ENCODE peak calls at places on chromosomes 1 and 21, in four cellular contexts. O, J, C and R are unnamed samples.

GRCh38 chr1:178057863-178058576 is 35.9 kb upstream of the RASAL2 start:
- DNase-seq in J (peak), O (peak), C (no peak), R (no peak)

GRCh38 chr1:107739183-107739582 is 225.8 kb downstream of the VAV3 start:
- DNase-seq in J (no peak), O (no peak), C (no peak), R (no peak)

GRCh38 chr1:230849451-230850194 is 18.7 kb downstream of the C1orf198 start:
- DNase-seq in C (no peak), O (peak), J (peak), R (no peak)

GRCh38 chr1:41980872-41981653 is 62.3 kb upstream of the HIVEP3 start:
- DNase-seq in J (no peak), C (no peak), O (no peak), R (no peak)

GRCh38 chr1:210438928-210439841 is 110.5 kb downstream of the HHAT start:
- DNase-seq in O (peak), C (no peak), J (no peak), R (no peak)

GRCh38 chr21:46294647-46295176 is 8.6 kb downstream of the YBEY start:
- DNase-seq in O (peak), J (peak), C (no peak), R (no peak)

GRCh38 chr1:153389978-153390879 is 644 bp downstream of the S100A8 start:
- DNase-seq in C (peak), O (no peak), J (no peak), R (no peak)

GRCh38 chr1:9651565-9652378 is at the start of gene PIK3CD:
- DNase-seq in C (peak), J (peak), O (peak), R (no peak)

GRCh38 chr1:42419449-42419848 is 36.4 kb downstream of the ZMYND12 start:
- DNase-seq in C (peak), J (peak), O (no peak), R (no peak)

GRCh38 chr1:214698589-214698988 is 95.6 kb downstream of the CENPF start:
- DNase-seq in J (no peak), C (no peak), O (peak), R (no peak)

GRCh38 chr1:19337289-19337688 is 25.2 kb downstream of the SLC66A1 start:
- DNase-seq in C (no peak), J (no peak), O (peak), R (no peak)

GRCh38 chr1:1302006-1302430 is 5.7 kb downstream of the ACAP3 start:
- DNase-seq in J (no peak), C (peak), O (no peak), R (no peak)

GRCh38 chr1:235416662-235417049 is 49.4 kb downstream of the TBCE start:
- DNase-seq in O (peak), C (no peak), J (no peak), R (no peak)

GRCh38 chr1:117952386-117952785 is 22.8 kb downstream of the WDR3 start:
- DNase-seq in J (no peak), C (no peak), O (no peak), R (no peak)

GRCh38 chr1:97677702-97678101 is 243.1 kb downstream of the DPYD start:
- DNase-seq in J (no peak), C (no peak), O (no peak), R (no peak)

GRCh38 chr1:158105342-158105741 is 75.4 kb upstream of the CD1D start:
- DNase-seq in C (no peak), J (no peak), O (no peak), R (no peak)

GRCh38 chr21:42106425-42106824 is 35.3 kb downstream of the UMODL1 start:
- DNase-seq in J (no peak), C (no peak), O (no peak), R (no peak)

GRCh38 chr1:89896105-89896942 is 75.5 kb downstream of the LRRC8D start:
- DNase-seq in O (no peak), J (no peak), C (no peak), R (no peak)